ENCODE peak calls at places on chromosomes 7 and 10, in nine cellular contexts. W is hepatocyte, B is HCT116, O is GM23248, G is neural progenitor cell, A is MM.1S, M is OCI-LY7, Y is SK-N-SH, K is PC-3. J is an unnamed sample.

GRCh38 chr10:78359641-78360091 is 326.0 kb downstream of the RPS24 start:
- DNase-seq in W (peak; percentile 70), B (no peak), O (no peak), G (peak; percentile 47), A (no peak), M (no peak), Y (peak; percentile 42), K (no peak), J (no peak)

GRCh38 chr10:52191049-52191448 is 123.0 kb upstream of the DKK1 start:
- DNase-seq in W (no peak), B (no peak), O (no peak), G (no peak), A (no peak), M (no peak), Y (no peak), K (no peak), J (peak; percentile 20)

GRCh38 chr10:62869958-62870357 is 53.8 kb upstream of the EGR2 start:
- DNase-seq in W (no peak), B (no peak), O (peak; percentile 77), G (no peak), A (no peak), M (no peak), Y (no peak), K (peak; percentile 62), J (no peak)

GRCh38 chr7:154427527-154427926 is 375.3 kb downstream of the DPP6 start:
- DNase-seq in W (no peak), B (no peak), O (no peak), G (no peak), A (no peak), M (no peak), Y (no peak), K (no peak), J (no peak)

GRCh38 chr7:7861211-7861633 is 107.4 kb upstream of the GLCCI1 start:
- DNase-seq in W (peak; percentile 5), B (peak; percentile 7), O (peak; percentile 76), G (no peak), A (no peak), M (no peak), Y (no peak), K (peak; percentile 86), J (no peak)

GRCh38 chr10:75803816-75804576 is 372.6 kb downstream of the LRMDA start:
- DNase-seq in W (no peak), B (no peak), O (no peak), G (no peak), A (no peak), M (no peak), Y (no peak), K (no peak), J (no peak)

GRCh38 chr10:95282115-95282514 is 8.7 kb downstream of the PDLIM1 start:
- DNase-seq in W (no peak), B (no peak), O (peak; percentile 48), G (no peak), A (no peak), M (no peak), Y (no peak), K (no peak), J (no peak)

GRCh38 chr10:33509231-33509871 is 174.9 kb upstream of the NRP1 start:
- DNase-seq in W (peak; percentile 80), B (peak; percentile 56), O (peak; percentile 88), G (no peak), A (no peak), M (no peak), Y (peak; percentile 19), K (peak; percentile 100), J (peak; percentile 18)

GRCh38 chr7:7911339-7911738 is 57.3 kb upstream of the GLCCI1 start:
- DNase-seq in W (peak; percentile 46), B (no peak), O (peak; percentile 59), G (peak; percentile 30), A (no peak), M (no peak), Y (no peak), K (peak; percentile 87), J (peak; percentile 88)

DNA sequence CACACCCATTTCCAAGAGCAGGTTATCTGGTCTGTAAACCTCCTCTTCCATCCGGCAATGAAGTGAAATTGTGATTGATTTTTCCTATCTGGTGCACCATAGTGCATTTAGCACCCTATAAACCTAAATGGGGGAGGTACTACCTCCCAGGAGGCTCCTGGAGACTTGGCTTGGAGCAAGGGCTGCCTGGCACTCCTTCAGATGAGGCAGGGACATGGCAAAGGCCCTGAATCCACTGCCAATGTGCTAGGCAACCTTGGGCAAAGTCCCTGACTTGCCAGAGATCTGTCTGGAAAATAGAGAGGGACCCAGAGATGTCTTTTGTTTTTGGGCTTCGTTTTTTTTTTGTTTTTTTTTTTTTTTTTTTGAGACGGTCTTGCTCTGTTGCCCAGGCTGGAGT is 6.7 kb upstream of the GRID1 start:
- DNase-seq in W (no peak), B (no peak), O (no peak), G (no peak), A (no peak), M (no peak), Y (no peak), K (no peak), J (no peak)
- TF ChIP-seq EZH2phosphoT487 in W (no peak), B (no peak), O (no peak), G (no peak), A (no peak), M (no peak), Y (no peak), K (no peak), J (no peak)

GRCh38 chr10:29732918-29733317 is 98.1 kb upstream of the SVIL start:
- DNase-seq in W (no peak), B (no peak), O (no peak), G (no peak), A (no peak), M (no peak), Y (no peak), K (no peak), J (no peak)

GRCh38 chr10:29730969-29731368 is 96.2 kb upstream of the SVIL start:
- DNase-seq in W (no peak), B (no peak), O (no peak), G (no peak), A (no peak), M (no peak), Y (no peak), K (no peak), J (no peak)

GRCh38 chr10:29730461-29730860 is 95.7 kb upstream of the SVIL start:
- DNase-seq in W (no peak), B (no peak), O (no peak), G (no peak), A (no peak), M (no peak), Y (no peak), K (no peak), J (no peak)

GRCh38 chr10:29733323-29733722 is 98.6 kb upstream of the SVIL start:
- DNase-seq in W (no peak), B (no peak), O (no peak), G (no peak), A (no peak), M (no peak), Y (no peak), K (no peak), J (no peak)

DNA sequence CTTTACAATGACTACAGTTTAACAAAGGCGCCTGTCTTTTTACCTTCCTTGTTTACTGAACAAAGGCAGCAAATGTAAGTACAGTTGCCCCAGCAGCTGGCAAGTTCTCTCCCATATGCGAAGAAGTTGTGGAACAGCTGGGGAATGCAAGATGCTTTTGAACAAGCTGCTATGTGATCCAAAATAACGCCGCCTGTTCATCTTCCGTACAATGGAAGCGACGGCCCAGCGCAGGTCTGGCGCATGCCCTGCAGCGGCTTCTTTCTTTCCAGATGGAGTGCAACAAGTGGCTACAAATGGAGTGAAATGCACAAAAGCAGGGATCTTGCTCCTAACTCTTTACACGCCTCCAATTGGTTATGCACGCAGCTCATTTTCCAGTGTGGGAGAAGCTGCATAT is 97.0 kb upstream of the SVIL start:
- DNase-seq in W (peak; percentile 22), B (no peak), O (no peak), G (peak; percentile 56), A (no peak), M (no peak), Y (no peak), K (no peak), J (peak; percentile 11)
- H3K27ac ChIP-seq in W (peak overlapping the region; percentile 23), B (no peak overlapping the region), O (no peak overlapping the region), G (no peak overlapping the region), A (no peak overlapping the region), M (no peak overlapping the region), Y (peak overlapping the region; percentile 13), K (no peak overlapping the region), J (no peak overlapping the region)

DNA sequence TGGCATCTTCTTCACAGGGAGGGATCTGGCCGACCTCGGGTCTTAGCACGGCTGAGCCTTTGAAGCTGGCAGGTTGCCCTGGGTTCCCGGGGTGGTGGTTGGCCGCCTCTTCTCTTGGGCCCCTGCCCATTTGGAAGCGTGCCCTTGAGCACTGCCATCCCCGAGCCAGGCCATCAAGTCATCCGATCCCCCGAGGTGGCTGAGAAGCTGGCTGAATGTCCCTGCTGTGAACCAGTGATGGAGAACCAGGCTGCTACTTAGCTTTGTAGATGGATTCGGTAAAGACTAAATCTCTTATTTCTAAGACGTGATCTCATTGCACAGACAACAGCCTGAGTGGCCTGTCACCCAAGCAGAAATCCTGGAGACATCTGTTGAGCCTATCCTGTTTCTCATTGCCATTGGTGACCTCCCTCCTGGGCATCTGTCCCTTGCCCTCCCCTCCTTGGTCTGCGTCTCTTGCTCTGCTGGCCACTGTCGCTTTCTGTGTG is 74.3 kb downstream of the GRK5 start:
- DNase-seq in W (no peak), B (no peak), O (peak; percentile 26), G (no peak), A (no peak), M (no peak), Y (peak; percentile 90), K (no peak), J (no peak)
- TF ChIP-seq EZH2phosphoT487 in W (no peak), B (no peak), O (no peak), G (no peak), A (no peak), M (no peak), Y (no peak), K (no peak), J (no peak)

GRCh38 chr7:140541176-140541512 is 61.8 kb upstream of the MKRN1 start:
- DNase-seq in W (no peak), B (no peak), O (no peak), G (no peak), A (no peak), M (no peak), Y (no peak), K (no peak), J (no peak)

GRCh38 chr7:140544278-140544896 is 65.1 kb upstream of the MKRN1 start:
- DNase-seq in W (no peak), B (no peak), O (no peak), G (no peak), A (no peak), M (no peak), Y (no peak), K (no peak), J (no peak)

GRCh38 chr7:140541513-140542192 is 62.3 kb upstream of the MKRN1 start:
- DNase-seq in W (peak; percentile 66), B (peak; percentile 75), O (peak; percentile 94), G (peak; percentile 76), A (no peak), M (no peak), Y (peak; percentile 61), K (peak; percentile 87), J (peak; percentile 96)

GRCh38 chr7:140540142-140540777 is 61.0 kb upstream of the MKRN1 start:
- DNase-seq in W (peak; percentile 38), B (no peak), O (no peak), G (no peak), A (no peak), M (no peak), Y (no peak), K (no peak), J (no peak)

DNA sequence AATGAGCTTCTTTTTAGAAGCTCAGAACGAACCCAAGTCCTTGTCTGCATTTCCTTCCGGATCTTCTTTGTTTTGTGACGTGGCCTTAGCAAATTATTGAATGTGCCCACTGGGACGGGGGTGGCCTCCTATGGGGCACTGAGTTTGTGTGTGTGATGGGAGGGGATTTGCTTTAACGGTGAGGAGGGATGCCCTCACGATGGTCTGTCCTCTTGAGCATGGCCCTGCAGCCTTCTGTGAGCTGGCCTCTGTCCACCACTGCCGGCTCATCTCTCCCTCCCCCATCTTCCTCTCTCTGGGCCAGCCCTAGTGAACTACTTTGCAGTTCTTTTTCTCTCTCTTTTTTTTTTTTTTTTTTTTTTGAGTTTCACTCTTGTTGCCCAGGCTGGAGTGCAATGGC is 62.9 kb upstream of the MKRN1 start:
- DNase-seq in W (no peak), B (no peak), O (peak; percentile 84), G (peak; percentile 13), A (no peak), M (no peak), Y (no peak), K (peak; percentile 15), J (no peak)
- H3K27ac ChIP-seq in W (peak overlapping the region; percentile 88), B (peak overlapping the region; percentile 54), O (peak overlapping the region; percentile 86), G (peak overlapping the region; percentile 73), A (no peak overlapping the region), M (no peak overlapping the region), Y (peak overlapping the region; percentile 88), K (peak overlapping the region; percentile 96), J (peak overlapping the region; percentile 100)

J was measured in GM23338.